ENCODE peak calls at places on chromosomes 3 and 15, in eight cellular contexts. A is mammary epithelial cell; O is transverse colon; E is breast epithelium; L is iPS DF 6.9; X is upper lobe of right lung; T is H9; K is CD8-positive, alpha-beta T cell. W is an unnamed sample.

GRCh38 chr3:136716629-136717028 is 35.5 kb downstream of the STAG1 start:
- DNase-seq in A (no peak), O (no peak), E (no peak), L (no peak), X (no peak), T (no peak), K (no peak), W (no peak)

GRCh38 chr3:152444029-152444641 is 175.4 kb downstream of the MBNL1 start:
- DNase-seq in A (peak; percentile 42), O (no peak), E (no peak), L (no peak), X (no peak), T (no peak), K (no peak), W (no peak)

GRCh38 chr3:171776839-171777607 is 33.3 kb downstream of the PLD1 start:
- DNase-seq in A (peak; percentile 96), O (no peak), E (no peak), L (no peak), X (no peak), T (no peak), K (no peak), W (no peak)

GRCh38 chr3:55604414-55604813 is 117.3 kb upstream of the WNT5A start:
- DNase-seq in A (peak; percentile 35), O (no peak), E (no peak), L (no peak), X (no peak), T (no peak), K (no peak), W (no peak)

GRCh38 chr3:109559389-109559788 is 222.0 kb upstream of the DPPA4 start:
- DNase-seq in A (peak; percentile 27), O (no peak), E (no peak), L (no peak), X (no peak), T (no peak), K (no peak), W (no peak)

GRCh38 chr3:81375921-81376320 is 385.5 kb downstream of the GBE1 start:
- DNase-seq in A (no peak), O (no peak), E (no peak), L (no peak), X (no peak), T (no peak), K (no peak), W (no peak)

GRCh38 chr15:88331291-88331690 is 74.8 kb upstream of the NTRK3 start:
- DNase-seq in A (peak; percentile 21), O (peak; percentile 14), E (no peak), L (peak; percentile 73), X (no peak), T (peak; percentile 91), K (peak; percentile 13), W (peak; percentile 52)

GRCh38 chr15:58517252-58517681 is 85.5 kb downstream of the LIPC start:
- DNase-seq in A (no peak), O (no peak), E (no peak), L (no peak), X (no peak), T (no peak), K (no peak), W (no peak)

GRCh38 chr15:79168922-79169322 is 78.3 kb upstream of the RASGRF1 start:
- DNase-seq in A (peak; percentile 36), O (no peak), E (no peak), L (no peak), X (no peak), T (peak; percentile 84), K (no peak), W (no peak)

DNA sequence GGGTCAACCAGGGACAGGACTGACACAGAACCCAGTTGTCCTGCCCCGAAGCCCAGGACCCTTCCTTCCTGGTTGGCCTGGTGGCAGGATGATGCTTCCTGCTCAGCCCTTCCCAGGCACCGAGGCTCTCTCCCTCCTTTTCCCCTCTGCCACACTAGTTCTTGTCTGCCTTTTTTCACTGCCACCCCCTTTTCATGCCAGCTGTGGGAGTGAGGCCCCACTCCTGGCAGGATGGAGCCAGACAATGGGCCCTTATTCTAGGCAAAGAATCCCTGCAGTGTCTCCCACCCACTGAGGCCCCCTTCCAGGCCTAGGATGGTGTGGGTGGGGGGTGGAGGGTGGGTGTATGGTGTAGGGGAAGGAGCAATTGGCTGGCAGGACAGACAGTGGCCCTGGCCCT is 1.1 kb upstream of the SCAMP5 start:
- DNase-seq in A (no peak), O (no peak), E (no peak), L (no peak), X (no peak), T (no peak), K (no peak), W (no peak)
- H3K27ac ChIP-seq in A (no peak overlapping the region), O (no peak overlapping the region), E (no peak overlapping the region), L (no peak overlapping the region), X (no peak overlapping the region), T (no peak overlapping the region), K (no peak overlapping the region), W (no peak overlapping the region)

GRCh38 chr15:40340038-40340739 is 550 bp downstream of the CCDC9B start:
- DNase-seq in A (no peak), O (peak; percentile 76), E (no peak), L (no peak), X (peak; percentile 81), T (no peak), K (no peak), W (peak; percentile 70)
- H3K4me1 ChIP-seq in A (peaks cover 79% of the 10 kb centered on the region), O (peaks cover 100% of the 10 kb centered on the region), E (peaks cover 32% of the 10 kb centered on the region), L (peaks cover 12% of the 10 kb centered on the region), X (peaks cover 81% of the 10 kb centered on the region), T (no peaks in the 10 kb centered on the region), K (no peaks in the 10 kb centered on the region), W (peaks cover 93% of the 10 kb centered on the region)

GRCh38 chr3:150419076-150419868 is 11.2 kb downstream of the TSC22D2 start:
- DNase-seq in A (no peak), O (no peak), E (no peak), L (no peak), X (no peak), T (no peak), K (no peak), W (no peak)
- H3K27ac ChIP-seq in A (peak overlapping the region; percentile 48), O (no peak overlapping the region), E (no peak overlapping the region), L (no peak overlapping the region), X (no peak overlapping the region), T (no peak overlapping the region), K (no peak overlapping the region), W (no peak overlapping the region)

GRCh38 chr3:10465161-10465560 is 40.2 kb downstream of the ATP2B2 start:
- DNase-seq in A (no peak), O (no peak), E (no peak), L (no peak), X (no peak), T (no peak), K (no peak), W (no peak)
- H3K4me1 ChIP-seq in A (no peaks in the 10 kb centered on the region), O (no peaks in the 10 kb centered on the region), E (no peaks in the 10 kb centered on the region), L (no peaks in the 10 kb centered on the region), X (no peaks in the 10 kb centered on the region), T (no peaks in the 10 kb centered on the region), K (no peaks in the 10 kb centered on the region), W (no peaks in the 10 kb centered on the region)